ENCODE peak calls at places on chromosomes 6 and 20, in six cellular contexts. One of them, this sample, is unnamed.
A peak's percentile ranks its signal among the peaks of the same experiment; 100 is the strongest.

GRCh38 chr6:90156861-90157260 is 139.8 kb downstream of the BACH2 start:
- DNase-seq in NCI-H2029 treated with DMSO at 0.1 percent for 48 hours: no peak
- DNase-seq in ELR: no peak
- DNase-seq in EL: no peak
- DNase-seq in NCI-H69: no peak
- DNase-seq in epithelial cell of prostate: peak; percentile 60
- DNase-seq in this sample: no peak

GRCh38 chr20:53937330-53937729 is 133.1 kb downstream of the BCAS1 start:
- DNase-seq in NCI-H2029 treated with DMSO at 0.1 percent for 48 hours: no peak
- DNase-seq in ELR: no peak
- DNase-seq in EL: no peak
- DNase-seq in NCI-H69: no peak
- DNase-seq in epithelial cell of prostate: no peak
- DNase-seq in this sample: no peak

GRCh38 chr6:140909620-140910019 is 1223.1 kb upstream of the GJE1 start:
- DNase-seq in NCI-H2029 treated with DMSO at 0.1 percent for 48 hours: no peak
- DNase-seq in ELR: peak; percentile 9
- DNase-seq in EL: peak; percentile 53
- DNase-seq in NCI-H69: no peak
- DNase-seq in epithelial cell of prostate: no peak
- DNase-seq in this sample: no peak

GRCh38 chr6:139240161-139241010 is 51.4 kb downstream of the TXLNB start:
- DNase-seq in NCI-H2029 treated with DMSO at 0.1 percent for 48 hours: no peak
- DNase-seq in ELR: no peak
- DNase-seq in EL: peak; percentile 58
- DNase-seq in NCI-H69: peak; percentile 92
- DNase-seq in epithelial cell of prostate: no peak
- DNase-seq in this sample: no peak

GRCh38 chr6:116352515-116353471 is 18.0 kb upstream of the DSE start:
- DNase-seq in NCI-H2029 treated with DMSO at 0.1 percent for 48 hours: no peak
- DNase-seq in ELR: no peak
- DNase-seq in EL: peak; percentile 38
- DNase-seq in NCI-H69: no peak
- DNase-seq in epithelial cell of prostate: no peak
- DNase-seq in this sample: no peak

GRCh38 chr6:107555449-107555848 is 65.5 kb downstream of the SOBP start:
- DNase-seq in NCI-H2029 treated with DMSO at 0.1 percent for 48 hours: no peak
- DNase-seq in ELR: no peak
- DNase-seq in EL: no peak
- DNase-seq in NCI-H69: peak; percentile 99
- DNase-seq in epithelial cell of prostate: no peak
- DNase-seq in this sample: no peak

GRCh38 chr6:117078624-117079023 is 186.7 kb upstream of the VGLL2 start:
- DNase-seq in NCI-H2029 treated with DMSO at 0.1 percent for 48 hours: peak; percentile 99
- DNase-seq in ELR: no peak
- DNase-seq in EL: no peak
- DNase-seq in NCI-H69: peak; percentile 54
- DNase-seq in epithelial cell of prostate: no peak
- DNase-seq in this sample: no peak

GRCh38 chr20:22418738-22419137 is 165.6 kb downstream of the FOXA2 start:
- DNase-seq in NCI-H2029 treated with DMSO at 0.1 percent for 48 hours: no peak
- DNase-seq in ELR: no peak
- DNase-seq in EL: no peak
- DNase-seq in NCI-H69: no peak
- DNase-seq in epithelial cell of prostate: no peak
- DNase-seq in this sample: no peak

GRCh38 chr6:138959521-138959920 is 28.5 kb downstream of the REPS1 start:
- DNase-seq in NCI-H2029 treated with DMSO at 0.1 percent for 48 hours: no peak
- DNase-seq in ELR: no peak
- DNase-seq in EL: no peak
- DNase-seq in NCI-H69: no peak
- DNase-seq in epithelial cell of prostate: no peak
- DNase-seq in this sample: no peak

This sample was measured in mucosa of descending colon.